ENCODE peak calls at places on chromosomes 4 and X, in nine cellular contexts. One of them, this sample, is unnamed.

GRCh38 chrX:63754141-63754859 is 30.7 kb downstream of the ARHGEF9 start:
- DNase-seq in AG09319: no peak
- DNase-seq in B cell: no peak
- DNase-seq in heart left ventricle: no peak
- DNase-seq in RWPE1: peak
- DNase-seq in MM.1S: no peak
- DNase-seq in progenitor cell of endocrine pancreas: no peak
- DNase-seq in brain microvascular endothelial cell: no peak
- DNase-seq in cardiac fibroblast: peak
- DNase-seq in this sample: no peak

GRCh38 chr4:168856312-168856711 is 153.7 kb downstream of the CBR4 start:
- DNase-seq in RWPE1: no peak
- DNase-seq in MM.1S: no peak
- DNase-seq in B cell: no peak
- DNase-seq in cardiac fibroblast: peak
- DNase-seq in brain microvascular endothelial cell: peak
- DNase-seq in heart left ventricle: no peak
- DNase-seq in AG09319: no peak
- DNase-seq in progenitor cell of endocrine pancreas: no peak
- DNase-seq in this sample: no peak

GRCh38 chr4:169115897-169116254 is 105.8 kb upstream of the CBR4 start:
- DNase-seq in heart left ventricle: no peak
- DNase-seq in brain microvascular endothelial cell: peak
- DNase-seq in cardiac fibroblast: peak
- DNase-seq in progenitor cell of endocrine pancreas: no peak
- DNase-seq in RWPE1: peak
- DNase-seq in AG09319: peak
- DNase-seq in B cell: no peak
- DNase-seq in MM.1S: no peak
- DNase-seq in this sample: no peak

GRCh38 chr4:7157140-7157488 is 35.2 kb upstream of the SORCS2 start:
- DNase-seq in MM.1S: no peak
- DNase-seq in AG09319: no peak
- DNase-seq in heart left ventricle: no peak
- DNase-seq in RWPE1: no peak
- DNase-seq in progenitor cell of endocrine pancreas: no peak
- DNase-seq in brain microvascular endothelial cell: no peak
- DNase-seq in B cell: peak
- DNase-seq in cardiac fibroblast: no peak
- DNase-seq in this sample: no peak

GRCh38 chr4:145285928-145286327 is 105.5 kb upstream of the OTUD4 start:
- DNase-seq in progenitor cell of endocrine pancreas: no peak
- DNase-seq in B cell: no peak
- DNase-seq in brain microvascular endothelial cell: peak
- DNase-seq in cardiac fibroblast: peak
- DNase-seq in RWPE1: peak
- DNase-seq in heart left ventricle: no peak
- DNase-seq in MM.1S: no peak
- DNase-seq in AG09319: no peak
- DNase-seq in this sample: no peak

GRCh38 chr4:165190591-165191212 is 16.7 kb upstream of the KLHL2 start:
- DNase-seq in heart left ventricle: no peak
- DNase-seq in brain microvascular endothelial cell: no peak
- DNase-seq in progenitor cell of endocrine pancreas: no peak
- DNase-seq in AG09319: no peak
- DNase-seq in RWPE1: no peak
- DNase-seq in B cell: no peak
- DNase-seq in MM.1S: no peak
- DNase-seq in cardiac fibroblast: no peak
- DNase-seq in this sample: no peak

GRCh38 chr4:150283689-150284088 is 205.4 kb downstream of the DCLK2 start:
- DNase-seq in cardiac fibroblast: peak
- DNase-seq in brain microvascular endothelial cell: peak
- DNase-seq in RWPE1: no peak
- DNase-seq in heart left ventricle: no peak
- DNase-seq in AG09319: peak
- DNase-seq in MM.1S: no peak
- DNase-seq in progenitor cell of endocrine pancreas: no peak
- DNase-seq in B cell: no peak
- DNase-seq in this sample: no peak

GRCh38 chr4:6771229-6771671 is 11.3 kb upstream of the KIAA0232 start:
- DNase-seq in B cell: no peak
- DNase-seq in AG09319: no peak
- DNase-seq in MM.1S: no peak
- DNase-seq in brain microvascular endothelial cell: no peak
- DNase-seq in progenitor cell of endocrine pancreas: no peak
- DNase-seq in cardiac fibroblast: peak
- DNase-seq in heart left ventricle: peak
- DNase-seq in RWPE1: no peak
- DNase-seq in this sample: no peak

GRCh38 chr4:186781032-186781917 is 57.6 kb upstream of the FAT1 start:
- DNase-seq in brain microvascular endothelial cell: peak
- DNase-seq in AG09319: no peak
- DNase-seq in heart left ventricle: no peak
- DNase-seq in RWPE1: peak
- DNase-seq in cardiac fibroblast: peak
- DNase-seq in B cell: no peak
- DNase-seq in MM.1S: no peak
- DNase-seq in progenitor cell of endocrine pancreas: no peak
- DNase-seq in this sample: no peak

GRCh38 chr4:77493120-77493767 is 112.4 kb upstream of the CXCL13 start:
- DNase-seq in AG09319: no peak
- DNase-seq in progenitor cell of endocrine pancreas: no peak
- DNase-seq in B cell: no peak
- DNase-seq in RWPE1: no peak
- DNase-seq in cardiac fibroblast: no peak
- DNase-seq in heart left ventricle: no peak
- DNase-seq in MM.1S: peak
- DNase-seq in brain microvascular endothelial cell: no peak
- DNase-seq in this sample: no peak

GRCh38 chr4:126004936-126005335 is 690.2 kb downstream of the FAT4 start:
- DNase-seq in brain microvascular endothelial cell: peak
- DNase-seq in MM.1S: no peak
- DNase-seq in progenitor cell of endocrine pancreas: no peak
- DNase-seq in RWPE1: no peak
- DNase-seq in B cell: no peak
- DNase-seq in heart left ventricle: no peak
- DNase-seq in AG09319: no peak
- DNase-seq in cardiac fibroblast: peak
- DNase-seq in this sample: no peak

GRCh38 chr4:25973346-25973745 is 59.3 kb downstream of the SMIM20 start:
- DNase-seq in AG09319: no peak
- DNase-seq in B cell: no peak
- DNase-seq in MM.1S: no peak
- DNase-seq in cardiac fibroblast: no peak
- DNase-seq in heart left ventricle: no peak
- DNase-seq in RWPE1: no peak
- DNase-seq in progenitor cell of endocrine pancreas: no peak
- DNase-seq in brain microvascular endothelial cell: no peak
- DNase-seq in this sample: no peak

GRCh38 chrX:111095974-111096870 is at the start of gene PAK3:
- DNase-seq in B cell: no peak
- DNase-seq in cardiac fibroblast: peak
- DNase-seq in RWPE1: peak
- DNase-seq in brain microvascular endothelial cell: peak
- DNase-seq in progenitor cell of endocrine pancreas: peak
- DNase-seq in AG09319: no peak
- DNase-seq in MM.1S: peak
- DNase-seq in heart left ventricle: peak
- DNase-seq in this sample: peak

GRCh38 chrX:132909643-132910042 is 48.8 kb downstream of the HS6ST2 start:
- DNase-seq in B cell: no peak
- DNase-seq in cardiac fibroblast: peak
- DNase-seq in progenitor cell of endocrine pancreas: no peak
- DNase-seq in heart left ventricle: no peak
- DNase-seq in brain microvascular endothelial cell: peak
- DNase-seq in AG09319: no peak
- DNase-seq in MM.1S: no peak
- DNase-seq in RWPE1: peak
- DNase-seq in this sample: no peak

GRCh38 chr4:85823295-85823694 is 348.3 kb downstream of the ARHGAP24 start:
- DNase-seq in cardiac fibroblast: no peak
- DNase-seq in heart left ventricle: peak
- DNase-seq in B cell: no peak
- DNase-seq in AG09319: no peak
- DNase-seq in MM.1S: no peak
- DNase-seq in RWPE1: no peak
- DNase-seq in brain microvascular endothelial cell: no peak
- DNase-seq in progenitor cell of endocrine pancreas: no peak
- DNase-seq in this sample: no peak

DNA sequence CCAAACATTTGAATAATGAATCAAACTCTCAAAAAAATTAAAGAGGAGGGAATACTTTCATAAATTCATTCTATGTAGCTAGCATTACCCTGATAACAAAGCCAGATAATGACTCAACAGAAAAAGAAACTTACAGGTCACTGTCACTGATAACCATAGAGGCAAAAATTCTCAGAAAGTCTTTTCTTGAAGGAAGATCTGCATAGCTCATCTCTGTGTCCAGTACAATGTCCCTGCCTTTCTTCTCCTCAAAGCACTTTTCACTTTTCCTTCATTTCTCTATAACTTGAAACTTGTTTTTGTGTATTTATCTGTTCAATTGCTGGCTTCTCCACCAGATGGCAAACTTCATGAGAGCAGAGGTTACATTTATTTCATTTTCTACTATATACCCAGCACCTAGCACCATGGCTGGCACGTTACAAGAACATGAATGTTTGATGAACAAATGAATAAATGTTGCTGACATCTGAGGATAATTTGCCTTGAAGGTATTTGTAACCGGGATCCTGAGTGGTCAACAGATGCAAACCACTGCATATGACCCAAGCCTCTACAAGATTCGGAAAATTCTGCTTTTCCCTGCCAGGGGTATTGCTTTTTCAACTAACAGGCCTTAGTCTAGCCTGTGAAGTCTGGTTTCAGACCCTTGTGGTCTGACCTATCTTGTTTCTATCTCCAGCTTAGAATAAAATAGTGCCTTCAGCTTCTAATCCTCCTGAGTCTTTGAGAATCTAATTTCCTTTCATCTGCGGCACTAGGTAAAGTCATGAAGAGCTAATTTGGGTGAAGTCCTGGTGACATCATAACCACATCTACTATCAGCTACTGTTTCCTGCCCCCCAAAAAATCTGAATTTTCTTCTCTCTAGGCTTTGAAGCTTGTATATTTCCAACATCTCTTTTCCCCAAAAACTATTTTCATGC is 52.5 kb upstream of the ANTXR2 start:
- DNase-seq in progenitor cell of endocrine pancreas: no peak
- DNase-seq in cardiac fibroblast: peak
- DNase-seq in brain microvascular endothelial cell: no peak
- DNase-seq in AG09319: no peak
- DNase-seq in heart left ventricle: no peak
- DNase-seq in RWPE1: peak
- DNase-seq in MM.1S: peak
- DNase-seq in B cell: peak
- DNase-seq in this sample: no peak
- TF ChIP-seq CTCF in progenitor cell of endocrine pancreas: peak
- TF ChIP-seq CTCF in cardiac fibroblast: peak
- TF ChIP-seq CTCF in brain microvascular endothelial cell: peak
- TF ChIP-seq CTCF in AG09319: peak
- TF ChIP-seq CTCF in heart left ventricle: no peak
- TF ChIP-seq CTCF in RWPE1: peak
- TF ChIP-seq CTCF in MM.1S: peak
- TF ChIP-seq CTCF in B cell: peak
- TF ChIP-seq CTCF in this sample: no peak

GRCh38 chr4:177681902-177682301 is 239.7 kb upstream of the AGA start:
- DNase-seq in cardiac fibroblast: no peak
- DNase-seq in progenitor cell of endocrine pancreas: no peak
- DNase-seq in MM.1S: no peak
- DNase-seq in brain microvascular endothelial cell: no peak
- DNase-seq in RWPE1: no peak
- DNase-seq in heart left ventricle: no peak
- DNase-seq in AG09319: no peak
- DNase-seq in B cell: no peak
- DNase-seq in this sample: no peak

DNA sequence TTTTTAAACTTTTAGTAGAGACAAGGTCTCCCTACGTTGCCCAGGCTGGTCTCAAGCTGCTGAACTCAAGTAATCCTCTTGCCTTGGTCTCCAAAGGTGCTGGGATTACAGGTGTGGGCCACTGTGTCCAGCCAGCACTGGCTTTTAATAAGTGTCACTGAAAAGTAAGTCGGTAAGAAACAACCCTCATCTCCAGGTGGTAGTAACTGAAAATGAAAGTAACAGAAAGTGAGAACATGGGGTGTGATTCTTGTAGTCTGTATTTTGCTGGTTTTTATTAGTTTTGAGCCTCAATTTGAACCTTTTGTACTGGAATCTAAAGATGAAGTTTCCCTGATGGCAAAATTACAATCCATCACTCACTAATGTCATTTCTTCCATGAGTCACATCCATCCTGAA is 238.1 kb upstream of the AGA start:
- DNase-seq in AG09319: no peak
- DNase-seq in brain microvascular endothelial cell: no peak
- DNase-seq in heart left ventricle: no peak
- DNase-seq in progenitor cell of endocrine pancreas: no peak
- DNase-seq in B cell: no peak
- DNase-seq in MM.1S: peak
- DNase-seq in cardiac fibroblast: no peak
- DNase-seq in RWPE1: no peak
- DNase-seq in this sample: no peak
- TF ChIP-seq CTCF in AG09319: no peak
- TF ChIP-seq CTCF in brain microvascular endothelial cell: no peak
- TF ChIP-seq CTCF in heart left ventricle: no peak
- TF ChIP-seq CTCF in progenitor cell of endocrine pancreas: no peak
- TF ChIP-seq CTCF in B cell: no peak
- TF ChIP-seq CTCF in MM.1S: no peak
- TF ChIP-seq CTCF in cardiac fibroblast: no peak
- TF ChIP-seq CTCF in RWPE1: no peak
- TF ChIP-seq CTCF in this sample: no peak

GRCh38 chr4:5511791-5512190 is 196.6 kb downstream of the EVC2 start:
- DNase-seq in RWPE1: no peak
- DNase-seq in brain microvascular endothelial cell: peak
- DNase-seq in heart left ventricle: no peak
- DNase-seq in AG09319: no peak
- DNase-seq in B cell: no peak
- DNase-seq in progenitor cell of endocrine pancreas: no peak
- DNase-seq in cardiac fibroblast: peak
- DNase-seq in MM.1S: no peak
- DNase-seq in this sample: no peak
- TF ChIP-seq CTCF in RWPE1: no peak
- TF ChIP-seq CTCF in brain microvascular endothelial cell: no peak
- TF ChIP-seq CTCF in heart left ventricle: no peak
- TF ChIP-seq CTCF in AG09319: no peak
- TF ChIP-seq CTCF in B cell: no peak
- TF ChIP-seq CTCF in progenitor cell of endocrine pancreas: no peak
- TF ChIP-seq CTCF in cardiac fibroblast: no peak
- TF ChIP-seq CTCF in MM.1S: no peak
- TF ChIP-seq CTCF in this sample: no peak

DNA sequence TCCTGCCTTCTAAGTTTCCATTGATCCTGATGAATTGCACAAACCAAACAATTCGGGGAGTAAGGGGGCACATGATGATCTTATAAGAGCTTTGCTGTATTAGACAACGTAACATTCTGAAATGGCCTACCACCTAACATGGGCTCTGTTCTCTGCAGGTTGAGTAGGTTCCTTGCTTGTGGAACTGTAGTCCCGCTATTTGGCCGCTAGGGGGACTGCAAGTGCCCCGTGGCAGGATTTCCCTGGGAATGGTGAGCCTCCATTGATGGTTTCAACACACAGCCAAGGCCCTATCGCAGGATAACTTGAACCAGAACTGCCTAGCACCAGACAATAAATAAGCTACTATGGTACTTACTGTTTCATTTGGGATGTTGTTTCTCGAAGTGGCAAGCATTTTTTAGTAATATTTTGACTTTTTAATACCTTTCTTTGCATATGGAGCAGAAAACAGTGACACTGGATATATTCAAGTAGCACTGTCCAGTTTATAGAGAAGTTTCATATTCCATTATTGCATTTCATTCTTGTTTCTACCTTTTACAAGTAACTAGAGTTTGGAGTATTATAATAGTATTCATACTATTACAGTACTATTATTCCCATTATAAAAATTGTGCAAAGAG is 11.9 kb downstream of the AR start:
- DNase-seq in cardiac fibroblast: peak
- DNase-seq in heart left ventricle: peak
- DNase-seq in RWPE1: no peak
- DNase-seq in MM.1S: peak
- DNase-seq in brain microvascular endothelial cell: peak
- DNase-seq in progenitor cell of endocrine pancreas: no peak
- DNase-seq in AG09319: no peak
- DNase-seq in B cell: no peak
- DNase-seq in this sample: peak
- TF ChIP-seq CTCF in cardiac fibroblast: peak
- TF ChIP-seq CTCF in heart left ventricle: peak
- TF ChIP-seq CTCF in RWPE1: peak
- TF ChIP-seq CTCF in MM.1S: peak
- TF ChIP-seq CTCF in brain microvascular endothelial cell: peak
- TF ChIP-seq CTCF in progenitor cell of endocrine pancreas: peak
- TF ChIP-seq CTCF in AG09319: peak
- TF ChIP-seq CTCF in B cell: peak
- TF ChIP-seq CTCF in this sample: peak